ENCODE peak calls at places on chromosomes 3 and 15, in six cellular contexts. E, B, J, L, W and P are unnamed samples. For H3K36me3 and H3K27me3, the result is how much of the 10 kb centered on the place peaks cover.

GRCh38 chr15:72306211-72306785 is 13.7 kb downstream of the CELF6 start:
- DNase-seq in E (no peak), L (no peak), B (no peak), J (peak), W (no peak), P (peak)

GRCh38 chr3:102332934-102333333 is 101.9 kb upstream of the ZPLD1 start:
- DNase-seq in L (no peak), E (no peak), J (no peak), W (no peak), B (no peak), P (no peak)

GRCh38 chr3:100561459-100562158 is 47.8 kb upstream of the ADGRG7 start:
- DNase-seq in J (no peak), E (no peak), L (no peak), W (no peak), B (no peak), P (no peak)

GRCh38 chr3:58938057-58938456 is 111.8 kb downstream of the CFAP20DC start:
- DNase-seq in W (no peak), B (no peak), J (no peak), E (no peak), L (no peak), P (no peak)

GRCh38 chr3:106323586-106323985 is 454.8 kb upstream of the CBLB start:
- DNase-seq in J (no peak), B (no peak), W (no peak), E (no peak), L (no peak), P (no peak)

GRCh38 chr15:65914981-65915925 is 46.0 kb downstream of the RAB11A start:
- DNase-seq in J (no peak), B (no peak), W (no peak), E (no peak), L (no peak), P (no peak)

GRCh38 chr3:42179110-42179725 is 86.8 kb downstream of the CCK start:
- DNase-seq in B (no peak), W (no peak), L (no peak), E (peak), J (no peak), P (peak)

GRCh38 chr15:79738198-79738597 is 158.6 kb downstream of the MTHFS start:
- DNase-seq in E (no peak), L (no peak), J (no peak), W (no peak), B (no peak), P (no peak)

GRCh38 chr3:54935869-54936268 is 8.0 kb upstream of the LRTM1 start:
- DNase-seq in J (no peak), B (no peak), L (no peak), W (no peak), E (no peak), P (no peak)

GRCh38 chr3:39383190-39383912 is at the start of gene SLC25A38:
- DNase-seq in E (peak), L (peak), B (peak), J (peak), W (no peak), P (peak)

GRCh38 chr3:167820114-167820865 is 84.8 kb downstream of the SERPINI1 start:
- DNase-seq in E (no peak), J (no peak), B (no peak), L (no peak), W (no peak), P (no peak)

GRCh38 chr3:111690242-111690641 is 95.1 kb upstream of the ZBED2 start:
- DNase-seq in W (no peak), L (no peak), E (no peak), J (no peak), B (no peak), P (no peak)

GRCh38 chr3:178479860-178480259 is 56.4 kb upstream of the KCNMB2 start:
- DNase-seq in J (no peak), B (no peak), L (no peak), W (no peak), E (no peak), P (no peak)

GRCh38 chr3:14877404-14877803 is 58.6 kb downstream of the FGD5 start:
- DNase-seq in E (no peak), W (no peak), J (peak), L (no peak), B (no peak), P (no peak)

GRCh38 chr3:108156312-108156853 is 65.6 kb upstream of the CD47 start:
- DNase-seq in E (no peak), B (no peak), J (no peak), W (no peak), L (no peak), P (no peak)

GRCh38 chr15:79724804-79725203 is 172.0 kb downstream of the MTHFS start:
- DNase-seq in E (no peak), W (no peak), L (no peak), B (no peak), J (no peak), P (no peak)

GRCh38 chr3:173395073-173395411 is 2.5 kb upstream of the NLGN1 start:
- DNase-seq in L (peak), B (no peak), E (no peak), J (no peak), W (no peak), P (no peak)

GRCh38 chr3:70606018-70606417 is 293.6 kb upstream of the MDFIC2 start:
- DNase-seq in B (no peak), L (no peak), J (no peak), E (no peak), W (no peak), P (no peak)

GRCh38 chr15:41291065-41291631 is 41.2 kb downstream of the OIP5 start:
- DNase-seq in W (no peak), J (no peak), B (no peak), E (no peak), L (peak), P (no peak)

GRCh38 chr3:52391096-52391495 is 53.8 kb downstream of the SEMA3G start:
- DNase-seq in E (no peak), B (no peak), J (no peak), W (no peak), L (no peak), P (no peak)

GRCh38 chr3:52393131-52393807 is 51.6 kb downstream of the SEMA3G start:
- DNase-seq in J (peak), W (no peak), E (no peak), L (no peak), B (no peak), P (no peak)

GRCh38 chr3:52393959-52394670 is 50.8 kb downstream of the SEMA3G start:
- DNase-seq in J (peak), B (no peak), E (no peak), W (no peak), L (no peak), P (no peak)

GRCh38 chr3:52394751-52395502 is 50.0 kb downstream of the SEMA3G start:
- DNase-seq in L (no peak), E (no peak), J (peak), B (no peak), W (no peak), P (no peak)

GRCh38 chr3:52392216-52392930 is 52.5 kb downstream of the SEMA3G start:
- DNase-seq in E (no peak), B (no peak), W (no peak), L (no peak), J (peak), P (no peak)
- H3K36me3 ChIP-seq in E (under half), B (under half), W (under half), L (under half), J (under half), P (under half)

DNA sequence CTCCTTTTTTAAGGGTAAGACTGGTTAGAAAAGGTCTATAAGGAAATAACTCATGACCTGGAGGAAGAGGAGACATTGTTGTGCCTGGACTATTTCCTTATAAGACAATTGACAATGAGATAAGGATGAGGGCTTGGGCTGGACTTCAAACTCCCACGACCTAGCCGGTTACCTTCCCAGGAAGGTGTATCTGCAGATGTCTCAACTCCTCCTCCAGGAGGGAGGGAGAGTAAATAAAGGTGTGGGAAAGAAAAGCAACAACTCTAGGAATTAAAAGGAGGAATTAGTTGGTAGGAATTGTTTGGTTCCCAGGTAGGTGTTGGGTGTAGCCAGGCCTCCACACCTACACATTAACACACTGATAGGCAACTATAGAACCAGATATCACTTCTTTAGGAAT is 97.8 kb upstream of the TBL1XR1 start:
- DNase-seq in J (no peak), E (no peak), L (no peak), W (no peak), B (peak), P (no peak)
- H3K27me3 ChIP-seq in J (under half), E (under half), L (under half), W (under half), B (under half), P (under half)

GRCh38 chr3:186798239-186798638 is 8.0 kb downstream of the RFC4 start:
- DNase-seq in J (no peak), E (no peak), W (no peak), L (no peak), B (no peak), P (no peak)
- H3K36me3 ChIP-seq in J (under half), E (under half), W (under half), L (under half), B (under half), P (under half)

GRCh38 chr3:137770066-137770805 is 6.1 kb downstream of the SOX14 start:
- DNase-seq in W (no peak), J (no peak), L (no peak), B (no peak), E (no peak), P (no peak)

GRCh38 chr3:137769321-137770065 is 5.4 kb downstream of the SOX14 start:
- DNase-seq in B (no peak), J (no peak), E (no peak), W (no peak), L (no peak), P (no peak)

GRCh38 chr3:137772231-137772617 is 8.1 kb downstream of the SOX14 start:
- DNase-seq in B (no peak), L (no peak), W (no peak), J (no peak), E (no peak), P (no peak)

GRCh38 chr3:137771401-137772230 is 7.5 kb downstream of the SOX14 start:
- DNase-seq in E (no peak), J (peak), B (no peak), W (no peak), L (no peak), P (no peak)

GRCh38 chr3:137770821-137771399 is 6.8 kb downstream of the SOX14 start:
- DNase-seq in J (no peak), L (no peak), E (no peak), W (no peak), B (no peak), P (no peak)
- H3K27me3 ChIP-seq in J (under half), L (half or more), E (under half), W (under half), B (under half), P (half or more)

DNA sequence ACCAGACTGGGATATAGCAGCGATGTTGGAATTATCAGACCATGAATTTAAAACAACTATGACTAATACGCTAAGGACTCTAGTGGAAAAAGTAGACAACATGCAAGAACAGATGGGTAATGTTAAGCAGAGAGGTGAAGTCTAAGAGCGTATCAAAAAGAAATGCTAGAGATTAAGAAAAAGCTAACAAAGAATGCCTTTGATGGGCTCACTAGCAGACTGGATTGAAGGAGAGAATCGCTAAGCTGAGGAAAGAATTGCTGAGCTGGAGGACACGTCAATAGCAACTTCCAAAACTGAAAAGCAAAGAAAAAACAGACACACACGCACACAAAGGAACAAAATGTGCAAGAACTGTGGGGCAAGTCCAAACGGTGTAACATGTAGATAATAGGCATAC is 20.0 kb upstream of the CMTM6 start:
- DNase-seq in E (no peak), L (no peak), J (no peak), B (no peak), W (no peak), P (no peak)
- H3K36me3 ChIP-seq in E (under half), L (under half), J (under half), B (under half), W (under half), P (under half)